ENCODE peak calls at places on chromosomes 7 and 10, in seven cellular contexts. One of them, this sample, is unnamed.

GRCh38 chr7:151392002-151392401 is 17.8 kb downstream of the WDR86 start:
- DNase-seq in right atrium auricular region: no peak
- DNase-seq in adrenal gland: no peak
- DNase-seq in cardiac fibroblast: no peak
- DNase-seq in AG04449: no peak
- DNase-seq in heart left ventricle: no peak
- DNase-seq in cardiac muscle cell: no peak
- DNase-seq in this sample: no peak

GRCh38 chr7:149310113-149310836 is 48.3 kb downstream of the ZNF783 start:
- DNase-seq in heart left ventricle: no peak
- DNase-seq in cardiac fibroblast: peak; percentile 93
- DNase-seq in AG04449: peak; percentile 64
- DNase-seq in cardiac muscle cell: peak; percentile 82
- DNase-seq in right atrium auricular region: peak; percentile 21
- DNase-seq in adrenal gland: no peak
- DNase-seq in this sample: peak; percentile 61

GRCh38 chr7:51802698-51803097 is 486.1 kb upstream of the COBL start:
- DNase-seq in heart left ventricle: no peak
- DNase-seq in adrenal gland: no peak
- DNase-seq in right atrium auricular region: no peak
- DNase-seq in cardiac muscle cell: no peak
- DNase-seq in cardiac fibroblast: no peak
- DNase-seq in AG04449: no peak
- DNase-seq in this sample: no peak

GRCh38 chr7:132386249-132386681 is 190.0 kb downstream of the PLXNA4 start:
- DNase-seq in heart left ventricle: no peak
- DNase-seq in cardiac muscle cell: peak; percentile 77
- DNase-seq in cardiac fibroblast: no peak
- DNase-seq in adrenal gland: no peak
- DNase-seq in AG04449: no peak
- DNase-seq in right atrium auricular region: peak; percentile 86
- DNase-seq in this sample: no peak

GRCh38 chr7:81201188-81201587 is 282.3 kb upstream of the SEMA3C start:
- DNase-seq in right atrium auricular region: no peak
- DNase-seq in heart left ventricle: no peak
- DNase-seq in AG04449: no peak
- DNase-seq in cardiac fibroblast: no peak
- DNase-seq in adrenal gland: no peak
- DNase-seq in cardiac muscle cell: no peak
- DNase-seq in this sample: no peak

GRCh38 chr7:22853674-22854157 is 31.1 kb upstream of the TOMM7 start:
- DNase-seq in cardiac fibroblast: peak; percentile 36
- DNase-seq in heart left ventricle: no peak
- DNase-seq in right atrium auricular region: peak; percentile 63
- DNase-seq in adrenal gland: no peak
- DNase-seq in cardiac muscle cell: peak; percentile 51
- DNase-seq in AG04449: no peak
- DNase-seq in this sample: no peak

GRCh38 chr10:13716161-13717071 is 129.7 kb downstream of the PRPF18 start:
- DNase-seq in AG04449: no peak
- DNase-seq in cardiac fibroblast: peak; percentile 95
- DNase-seq in heart left ventricle: no peak
- DNase-seq in cardiac muscle cell: peak; percentile 76
- DNase-seq in adrenal gland: no peak
- DNase-seq in right atrium auricular region: no peak
- DNase-seq in this sample: no peak

GRCh38 chr10:12418000-12418399 is 68.7 kb downstream of the CAMK1D start:
- DNase-seq in right atrium auricular region: peak; percentile 87
- DNase-seq in heart left ventricle: no peak
- DNase-seq in adrenal gland: no peak
- DNase-seq in cardiac fibroblast: peak; percentile 81
- DNase-seq in AG04449: no peak
- DNase-seq in cardiac muscle cell: peak; percentile 11
- DNase-seq in this sample: no peak

GRCh38 chr10:93652857-93653256 is 40.5 kb downstream of the PDE6C start:
- DNase-seq in AG04449: peak; percentile 1
- DNase-seq in adrenal gland: no peak
- DNase-seq in cardiac fibroblast: peak; percentile 64
- DNase-seq in right atrium auricular region: no peak
- DNase-seq in heart left ventricle: no peak
- DNase-seq in cardiac muscle cell: peak; percentile 9
- DNase-seq in this sample: no peak

GRCh38 chr7:75854233-75854632 is 24.6 kb upstream of the RHBDD2 start:
- DNase-seq in cardiac muscle cell: peak; percentile 92
- DNase-seq in right atrium auricular region: no peak
- DNase-seq in cardiac fibroblast: peak; percentile 78
- DNase-seq in heart left ventricle: no peak
- DNase-seq in AG04449: no peak
- DNase-seq in adrenal gland: no peak
- DNase-seq in this sample: peak; percentile 60

GRCh38 chr7:27897001-27897400 is 157.0 kb downstream of the TAX1BP1 start:
- DNase-seq in AG04449: no peak
- DNase-seq in cardiac muscle cell: no peak
- DNase-seq in adrenal gland: no peak
- DNase-seq in heart left ventricle: no peak
- DNase-seq in right atrium auricular region: no peak
- DNase-seq in cardiac fibroblast: no peak
- DNase-seq in this sample: no peak

GRCh38 chr10:86164216-86164774 is 202.3 kb downstream of the GRID1 start:
- DNase-seq in cardiac fibroblast: no peak
- DNase-seq in heart left ventricle: no peak
- DNase-seq in cardiac muscle cell: no peak
- DNase-seq in AG04449: no peak
- DNase-seq in right atrium auricular region: no peak
- DNase-seq in adrenal gland: no peak
- DNase-seq in this sample: no peak

GRCh38 chr7:5420841-5421625 is 2.6 kb downstream of the TNRC18 start:
- DNase-seq in cardiac muscle cell: no peak
- DNase-seq in cardiac fibroblast: peak; percentile 29
- DNase-seq in AG04449: no peak
- DNase-seq in adrenal gland: peak; percentile 43
- DNase-seq in right atrium auricular region: no peak
- DNase-seq in heart left ventricle: peak; percentile 81
- DNase-seq in this sample: no peak

GRCh38 chr10:17348111-17349008 is 106.0 kb downstream of the ST8SIA6 start:
- DNase-seq in heart left ventricle: peak; percentile 71
- DNase-seq in adrenal gland: no peak
- DNase-seq in cardiac muscle cell: peak; percentile 90
- DNase-seq in right atrium auricular region: peak; percentile 82
- DNase-seq in cardiac fibroblast: peak; percentile 86
- DNase-seq in AG04449: peak; percentile 26
- DNase-seq in this sample: peak; percentile 52

GRCh38 chr10:26024303-26024702 is 90.3 kb downstream of the MYO3A start:
- DNase-seq in adrenal gland: no peak
- DNase-seq in heart left ventricle: no peak
- DNase-seq in right atrium auricular region: no peak
- DNase-seq in cardiac muscle cell: no peak
- DNase-seq in AG04449: no peak
- DNase-seq in cardiac fibroblast: no peak
- DNase-seq in this sample: no peak

GRCh38 chr10:80468002-80468401 is 13.9 kb downstream of the TSPAN14 start:
- DNase-seq in cardiac muscle cell: no peak
- DNase-seq in heart left ventricle: peak; percentile 86
- DNase-seq in AG04449: no peak
- DNase-seq in adrenal gland: peak; percentile 49
- DNase-seq in right atrium auricular region: peak; percentile 84
- DNase-seq in cardiac fibroblast: peak; percentile 50
- DNase-seq in this sample: no peak

GRCh38 chr10:127877701-127878100 is 15.0 kb downstream of the CLRN3 start:
- DNase-seq in heart left ventricle: no peak
- DNase-seq in cardiac fibroblast: no peak
- DNase-seq in AG04449: no peak
- DNase-seq in cardiac muscle cell: no peak
- DNase-seq in right atrium auricular region: no peak
- DNase-seq in adrenal gland: no peak
- DNase-seq in this sample: no peak

GRCh38 chr7:12990440-12990839 is 303.0 kb downstream of the ARL4A start:
- DNase-seq in cardiac fibroblast: no peak
- DNase-seq in AG04449: no peak
- DNase-seq in right atrium auricular region: no peak
- DNase-seq in heart left ventricle: no peak
- DNase-seq in adrenal gland: no peak
- DNase-seq in cardiac muscle cell: no peak
- DNase-seq in this sample: no peak

GRCh38 chr7:135925205-135925604 is 52.0 kb downstream of the MTPN start:
- DNase-seq in right atrium auricular region: no peak
- DNase-seq in cardiac fibroblast: peak; percentile 40
- DNase-seq in AG04449: no peak
- DNase-seq in adrenal gland: no peak
- DNase-seq in heart left ventricle: no peak
- DNase-seq in cardiac muscle cell: peak; percentile 44
- DNase-seq in this sample: no peak

GRCh38 chr7:40058636-40059035 is 75.8 kb downstream of the MPLKIP start:
- DNase-seq in heart left ventricle: no peak
- DNase-seq in right atrium auricular region: no peak
- DNase-seq in cardiac fibroblast: peak; percentile 17
- DNase-seq in cardiac muscle cell: no peak
- DNase-seq in adrenal gland: no peak
- DNase-seq in AG04449: no peak
- DNase-seq in this sample: no peak

GRCh38 chr7:97871659-97872024 is 566 bp downstream of the ASNS start:
- DNase-seq in cardiac fibroblast: no peak
- DNase-seq in right atrium auricular region: no peak
- DNase-seq in heart left ventricle: no peak
- DNase-seq in adrenal gland: no peak
- DNase-seq in AG04449: no peak
- DNase-seq in cardiac muscle cell: no peak
- DNase-seq in this sample: no peak

GRCh38 chr7:98286093-98286525 is 4.6 kb downstream of the BRI3 start:
- DNase-seq in cardiac muscle cell: peak; percentile 46
- DNase-seq in cardiac fibroblast: peak; percentile 81
- DNase-seq in heart left ventricle: peak; percentile 82
- DNase-seq in AG04449: no peak
- DNase-seq in adrenal gland: peak; percentile 86
- DNase-seq in right atrium auricular region: peak; percentile 92
- DNase-seq in this sample: no peak

GRCh38 chr7:30828591-30828990 is 57.4 kb downstream of the MINDY4 start:
- DNase-seq in adrenal gland: no peak
- DNase-seq in heart left ventricle: no peak
- DNase-seq in cardiac muscle cell: no peak
- DNase-seq in AG04449: no peak
- DNase-seq in cardiac fibroblast: no peak
- DNase-seq in right atrium auricular region: no peak
- DNase-seq in this sample: no peak

GRCh38 chr7:98286701-98287485 is 5.4 kb downstream of the BRI3 start:
- DNase-seq in right atrium auricular region: no peak
- DNase-seq in cardiac muscle cell: no peak
- DNase-seq in adrenal gland: no peak
- DNase-seq in cardiac fibroblast: no peak
- DNase-seq in AG04449: no peak
- DNase-seq in heart left ventricle: no peak
- DNase-seq in this sample: no peak

GRCh38 chr7:41567350-41568114 is 135.4 kb downstream of the INHBA start:
- DNase-seq in cardiac fibroblast: peak; percentile 62
- DNase-seq in heart left ventricle: no peak
- DNase-seq in cardiac muscle cell: peak; percentile 50
- DNase-seq in right atrium auricular region: no peak
- DNase-seq in AG04449: no peak
- DNase-seq in adrenal gland: no peak
- DNase-seq in this sample: no peak

GRCh38 chr7:85261341-85261740 is 74.5 kb upstream of the SEMA3D start:
- DNase-seq in right atrium auricular region: no peak
- DNase-seq in cardiac muscle cell: peak; percentile 3
- DNase-seq in AG04449: peak; percentile 10
- DNase-seq in adrenal gland: no peak
- DNase-seq in heart left ventricle: no peak
- DNase-seq in cardiac fibroblast: no peak
- DNase-seq in this sample: no peak

GRCh38 chr10:128064615-128065580 is 61.3 kb downstream of the MKI67 start:
- DNase-seq in adrenal gland: no peak
- DNase-seq in heart left ventricle: peak; percentile 81
- DNase-seq in right atrium auricular region: peak; percentile 86
- DNase-seq in cardiac muscle cell: peak; percentile 91
- DNase-seq in AG04449: peak; percentile 26
- DNase-seq in cardiac fibroblast: peak; percentile 82
- DNase-seq in this sample: peak; percentile 64

DNA sequence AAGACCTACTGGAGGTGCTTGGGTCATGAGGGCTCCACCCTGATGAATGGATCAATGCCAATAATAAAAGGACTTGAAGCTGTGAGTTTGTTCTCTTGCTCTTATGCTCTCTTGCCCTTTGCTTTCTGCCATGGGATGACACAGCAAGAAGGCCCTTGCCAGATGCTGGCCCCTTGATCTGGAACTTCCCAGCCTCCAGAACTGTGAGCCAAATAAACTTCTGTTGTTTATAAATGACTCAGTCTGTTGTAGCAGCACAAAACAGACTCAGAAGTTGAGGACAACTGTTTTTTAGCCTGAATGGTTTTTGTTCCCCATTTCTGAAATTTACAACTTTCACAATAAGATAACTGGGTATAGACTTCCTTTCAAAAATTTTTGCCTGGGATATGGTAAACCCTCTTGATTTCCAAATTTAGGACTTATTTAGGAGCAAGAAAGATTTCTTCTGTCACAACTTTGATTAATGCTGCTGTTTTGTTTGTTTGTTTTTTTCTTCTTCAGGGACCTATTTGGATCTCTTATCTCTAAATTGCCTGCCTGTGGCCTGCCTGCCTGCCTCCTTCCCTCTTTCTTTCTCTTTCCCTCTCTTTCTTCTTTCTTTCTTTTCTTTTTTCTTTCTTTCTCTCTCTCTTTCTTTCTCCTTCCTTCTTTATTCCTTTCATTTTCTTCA is 12.1 kb downstream of the ENTPD1 start:
- DNase-seq in heart left ventricle: no peak
- DNase-seq in cardiac fibroblast: peak; percentile 92
- DNase-seq in AG04449: no peak
- DNase-seq in right atrium auricular region: no peak
- DNase-seq in cardiac muscle cell: peak; percentile 56
- DNase-seq in adrenal gland: no peak
- DNase-seq in this sample: no peak
- TF ChIP-seq CTCF in heart left ventricle: no peak
- TF ChIP-seq CTCF in cardiac fibroblast: no peak
- TF ChIP-seq CTCF in AG04449: no peak
- TF ChIP-seq CTCF in right atrium auricular region: no peak
- TF ChIP-seq CTCF in cardiac muscle cell: no peak
- TF ChIP-seq CTCF in adrenal gland: no peak
- TF ChIP-seq CTCF in this sample: no peak

GRCh38 chr7:143240323-143241168 is 18.7 kb downstream of the TAS2R40 start:
- DNase-seq in adrenal gland: peak; percentile 69
- DNase-seq in heart left ventricle: no peak
- DNase-seq in cardiac muscle cell: peak; percentile 91
- DNase-seq in AG04449: peak; percentile 60
- DNase-seq in cardiac fibroblast: peak; percentile 90
- DNase-seq in right atrium auricular region: peak; percentile 71
- DNase-seq in this sample: peak; percentile 68
- H3K4me3 ChIP-seq in adrenal gland: no peak overlapping the region
- H3K4me3 ChIP-seq in heart left ventricle: no peak overlapping the region
- H3K4me3 ChIP-seq in cardiac muscle cell: no peak overlapping the region
- H3K4me3 ChIP-seq in AG04449: peak overlapping the region; percentile 21
- H3K4me3 ChIP-seq in cardiac fibroblast: no peak overlapping the region
- H3K4me3 ChIP-seq in right atrium auricular region: no peak overlapping the region
- H3K4me3 ChIP-seq in this sample: no peak overlapping the region

GRCh38 chr7:47477191-47478016 is 104.5 kb downstream of the TNS3 start:
- DNase-seq in cardiac muscle cell: no peak
- DNase-seq in heart left ventricle: no peak
- DNase-seq in AG04449: no peak
- DNase-seq in adrenal gland: no peak
- DNase-seq in cardiac fibroblast: no peak
- DNase-seq in right atrium auricular region: no peak
- DNase-seq in this sample: no peak
- TF ChIP-seq CTCF in cardiac muscle cell: no peak
- TF ChIP-seq CTCF in heart left ventricle: no peak
- TF ChIP-seq CTCF in AG04449: no peak
- TF ChIP-seq CTCF in adrenal gland: no peak
- TF ChIP-seq CTCF in cardiac fibroblast: no peak
- TF ChIP-seq CTCF in right atrium auricular region: no peak
- TF ChIP-seq CTCF in this sample: no peak

GRCh38 chr7:134774076-134774475 is 5.4 kb upstream of the CALD1 start:
- DNase-seq in right atrium auricular region: no peak
- DNase-seq in cardiac fibroblast: no peak
- DNase-seq in adrenal gland: no peak
- DNase-seq in cardiac muscle cell: no peak
- DNase-seq in heart left ventricle: no peak
- DNase-seq in AG04449: no peak
- DNase-seq in this sample: no peak
- H3K4me3 ChIP-seq in right atrium auricular region: no peak overlapping the region
- H3K4me3 ChIP-seq in cardiac fibroblast: no peak overlapping the region
- H3K4me3 ChIP-seq in adrenal gland: no peak overlapping the region
- H3K4me3 ChIP-seq in cardiac muscle cell: no peak overlapping the region
- H3K4me3 ChIP-seq in heart left ventricle: no peak overlapping the region
- H3K4me3 ChIP-seq in AG04449: no peak overlapping the region
- H3K4me3 ChIP-seq in this sample: no peak overlapping the region